ENCODE peak calls at places on chromosome 15, in nine cellular contexts. One of them, this sample, is unnamed.
A peak's percentile ranks its signal among the peaks of the same experiment; 100 is the strongest.

GRCh38 chr15:40310001-40310959 is 2.5 kb upstream of the PLCB2 start:
- DNase-seq in mesothelial cell of epicardium: no peak
- DNase-seq in lung: peak; percentile 57
- DNase-seq in A549: peak; percentile 45
- DNase-seq in glutamatergic neuron: peak; percentile 77
- DNase-seq in breast epithelium: no peak
- DNase-seq in WTC11: peak; percentile 85
- DNase-seq in GM06990: no peak
- DNase-seq in cardiac muscle cell: peak; percentile 82
- DNase-seq in this sample: peak; percentile 72

GRCh38 chr15:90360746-90361145 is 8.7 kb downstream of the ZNF774 start:
- DNase-seq in A549: no peak
- DNase-seq in breast epithelium: no peak
- DNase-seq in glutamatergic neuron: no peak
- DNase-seq in mesothelial cell of epicardium: no peak
- DNase-seq in WTC11: no peak
- DNase-seq in cardiac muscle cell: no peak
- DNase-seq in lung: no peak
- DNase-seq in GM06990: no peak
- DNase-seq in this sample: no peak

GRCh38 chr15:40941528-40942336 is 11.5 kb upstream of the CHAC1 start:
- DNase-seq in cardiac muscle cell: peak; percentile 83
- DNase-seq in GM06990: peak; percentile 86
- DNase-seq in glutamatergic neuron: peak; percentile 80
- DNase-seq in lung: peak; percentile 73
- DNase-seq in mesothelial cell of epicardium: no peak
- DNase-seq in breast epithelium: peak; percentile 66
- DNase-seq in WTC11: peak; percentile 89
- DNase-seq in A549: peak; percentile 63
- DNase-seq in this sample: peak; percentile 86

GRCh38 chr15:55770808-55771207 is 27.9 kb upstream of the PRTG start:
- DNase-seq in mesothelial cell of epicardium: no peak
- DNase-seq in WTC11: no peak
- DNase-seq in A549: no peak
- DNase-seq in GM06990: no peak
- DNase-seq in lung: no peak
- DNase-seq in breast epithelium: no peak
- DNase-seq in glutamatergic neuron: peak; percentile 50
- DNase-seq in cardiac muscle cell: no peak
- DNase-seq in this sample: no peak

GRCh38 chr15:34209421-34210282 is at the start of gene KATNBL1:
- DNase-seq in glutamatergic neuron: peak; percentile 100
- DNase-seq in breast epithelium: peak; percentile 94
- DNase-seq in lung: peak; percentile 98
- DNase-seq in mesothelial cell of epicardium: peak; percentile 96
- DNase-seq in GM06990: peak; percentile 96
- DNase-seq in A549: peak; percentile 86
- DNase-seq in WTC11: peak; percentile 99
- DNase-seq in cardiac muscle cell: peak; percentile 98
- DNase-seq in this sample: peak; percentile 97

GRCh38 chr15:74171965-74172541 is 1.5 kb upstream of the ISLR start:
- DNase-seq in lung: no peak
- DNase-seq in glutamatergic neuron: no peak
- DNase-seq in mesothelial cell of epicardium: no peak
- DNase-seq in GM06990: no peak
- DNase-seq in WTC11: no peak
- DNase-seq in cardiac muscle cell: no peak
- DNase-seq in breast epithelium: no peak
- DNase-seq in A549: no peak
- DNase-seq in this sample: peak; percentile 48

GRCh38 chr15:40943764-40944365 is 9.4 kb upstream of the CHAC1 start:
- DNase-seq in lung: no peak
- DNase-seq in GM06990: no peak
- DNase-seq in breast epithelium: no peak
- DNase-seq in mesothelial cell of epicardium: no peak
- DNase-seq in cardiac muscle cell: no peak
- DNase-seq in A549: no peak
- DNase-seq in glutamatergic neuron: no peak
- DNase-seq in WTC11: no peak
- DNase-seq in this sample: no peak

GRCh38 chr15:73388256-73388781 is 19.6 kb upstream of the HCN4 start:
- DNase-seq in lung: no peak
- DNase-seq in WTC11: peak; percentile 26
- DNase-seq in mesothelial cell of epicardium: no peak
- DNase-seq in GM06990: no peak
- DNase-seq in breast epithelium: no peak
- DNase-seq in A549: peak; percentile 72
- DNase-seq in cardiac muscle cell: peak; percentile 30
- DNase-seq in glutamatergic neuron: no peak
- DNase-seq in this sample: no peak

GRCh38 chr15:101428758-101429157 is 60.7 kb downstream of the PCSK6 start:
- DNase-seq in WTC11: no peak
- DNase-seq in breast epithelium: no peak
- DNase-seq in mesothelial cell of epicardium: no peak
- DNase-seq in A549: no peak
- DNase-seq in lung: no peak
- DNase-seq in cardiac muscle cell: no peak
- DNase-seq in glutamatergic neuron: no peak
- DNase-seq in GM06990: no peak
- DNase-seq in this sample: no peak

GRCh38 chr15:23854535-23855252 is 167.6 kb upstream of the NDN start:
- DNase-seq in lung: no peak
- DNase-seq in glutamatergic neuron: no peak
- DNase-seq in mesothelial cell of epicardium: no peak
- DNase-seq in GM06990: no peak
- DNase-seq in A549: no peak
- DNase-seq in WTC11: no peak
- DNase-seq in breast epithelium: no peak
- DNase-seq in cardiac muscle cell: no peak
- DNase-seq in this sample: no peak

GRCh38 chr15:49145651-49146609 is 9.5 kb downstream of the COPS2 start:
- DNase-seq in cardiac muscle cell: peak; percentile 67
- DNase-seq in mesothelial cell of epicardium: no peak
- DNase-seq in A549: peak; percentile 18
- DNase-seq in WTC11: peak; percentile 16
- DNase-seq in GM06990: no peak
- DNase-seq in glutamatergic neuron: no peak
- DNase-seq in lung: no peak
- DNase-seq in breast epithelium: no peak
- DNase-seq in this sample: no peak

GRCh38 chr15:58918239-58918638 is 15.2 kb downstream of the SLTM start:
- DNase-seq in GM06990: no peak
- DNase-seq in A549: no peak
- DNase-seq in cardiac muscle cell: no peak
- DNase-seq in lung: no peak
- DNase-seq in mesothelial cell of epicardium: no peak
- DNase-seq in WTC11: no peak
- DNase-seq in glutamatergic neuron: no peak
- DNase-seq in breast epithelium: no peak
- DNase-seq in this sample: no peak

GRCh38 chr15:69277316-69277715 is 21.4 kb upstream of the PAQR5 start:
- DNase-seq in WTC11: no peak
- DNase-seq in breast epithelium: no peak
- DNase-seq in glutamatergic neuron: no peak
- DNase-seq in GM06990: no peak
- DNase-seq in A549: no peak
- DNase-seq in cardiac muscle cell: no peak
- DNase-seq in lung: no peak
- DNase-seq in mesothelial cell of epicardium: no peak
- DNase-seq in this sample: no peak

GRCh38 chr15:69275933-69276565 is 22.7 kb upstream of the PAQR5 start:
- DNase-seq in GM06990: no peak
- DNase-seq in WTC11: no peak
- DNase-seq in mesothelial cell of epicardium: no peak
- DNase-seq in lung: no peak
- DNase-seq in A549: no peak
- DNase-seq in cardiac muscle cell: peak; percentile 44
- DNase-seq in breast epithelium: no peak
- DNase-seq in glutamatergic neuron: no peak
- DNase-seq in this sample: no peak

GRCh38 chr15:69275104-69275670 is 23.5 kb upstream of the PAQR5 start:
- DNase-seq in cardiac muscle cell: peak; percentile 73
- DNase-seq in GM06990: no peak
- DNase-seq in WTC11: no peak
- DNase-seq in lung: no peak
- DNase-seq in breast epithelium: no peak
- DNase-seq in glutamatergic neuron: no peak
- DNase-seq in A549: no peak
- DNase-seq in mesothelial cell of epicardium: no peak
- DNase-seq in this sample: no peak

GRCh38 chr15:69271217-69271616 is 27.5 kb upstream of the PAQR5 start:
- DNase-seq in mesothelial cell of epicardium: no peak
- DNase-seq in breast epithelium: no peak
- DNase-seq in cardiac muscle cell: no peak
- DNase-seq in A549: no peak
- DNase-seq in WTC11: no peak
- DNase-seq in GM06990: no peak
- DNase-seq in lung: no peak
- DNase-seq in glutamatergic neuron: no peak
- DNase-seq in this sample: no peak

DNA sequence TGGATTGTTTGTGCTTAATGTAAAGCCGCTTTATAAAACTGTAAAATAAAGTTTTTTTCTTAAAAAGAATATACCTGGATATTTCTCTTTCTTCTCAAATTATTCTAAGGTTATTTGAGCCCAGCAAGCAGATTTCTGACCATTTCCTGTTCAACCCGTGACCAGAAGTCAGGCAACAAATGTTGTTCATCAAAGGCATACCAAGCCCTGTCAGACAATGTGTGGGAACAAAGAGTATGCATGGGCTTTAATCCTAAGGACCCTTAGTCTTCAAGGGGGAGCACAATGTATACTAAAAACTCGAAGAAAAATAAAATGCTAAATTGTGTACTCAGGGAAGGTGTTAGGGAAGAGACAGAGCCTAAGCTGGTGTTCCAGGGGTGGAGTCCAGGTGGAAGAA is 26.6 kb upstream of the PAQR5 start:
- DNase-seq in lung: no peak
- DNase-seq in WTC11: no peak
- DNase-seq in mesothelial cell of epicardium: no peak
- DNase-seq in cardiac muscle cell: no peak
- DNase-seq in A549: no peak
- DNase-seq in GM06990: no peak
- DNase-seq in glutamatergic neuron: no peak
- DNase-seq in breast epithelium: no peak
- DNase-seq in this sample: no peak
- TF ChIP-seq CTCF in lung: no peak
- TF ChIP-seq CTCF in WTC11: no peak
- TF ChIP-seq CTCF in mesothelial cell of epicardium: no peak
- TF ChIP-seq CTCF in cardiac muscle cell: no peak
- TF ChIP-seq CTCF in A549: no peak
- TF ChIP-seq CTCF in GM06990: no peak
- TF ChIP-seq CTCF in glutamatergic neuron: no peak
- TF ChIP-seq CTCF in breast epithelium: no peak
- TF ChIP-seq CTCF in this sample: no peak

GRCh38 chr15:70632079-70632850 is 131.1 kb downstream of the UACA start:
- DNase-seq in lung: no peak
- DNase-seq in A549: no peak
- DNase-seq in WTC11: no peak
- DNase-seq in cardiac muscle cell: no peak
- DNase-seq in glutamatergic neuron: no peak
- DNase-seq in GM06990: no peak
- DNase-seq in mesothelial cell of epicardium: no peak
- DNase-seq in breast epithelium: no peak
- DNase-seq in this sample: no peak

GRCh38 chr15:70632981-70633380 is 130.4 kb downstream of the UACA start:
- DNase-seq in cardiac muscle cell: no peak
- DNase-seq in WTC11: peak; percentile 42
- DNase-seq in breast epithelium: no peak
- DNase-seq in lung: no peak
- DNase-seq in mesothelial cell of epicardium: no peak
- DNase-seq in A549: no peak
- DNase-seq in glutamatergic neuron: no peak
- DNase-seq in GM06990: no peak
- DNase-seq in this sample: no peak

GRCh38 chr15:70635895-70636294 is 127.5 kb downstream of the UACA start:
- DNase-seq in glutamatergic neuron: no peak
- DNase-seq in WTC11: no peak
- DNase-seq in breast epithelium: no peak
- DNase-seq in mesothelial cell of epicardium: no peak
- DNase-seq in GM06990: no peak
- DNase-seq in lung: no peak
- DNase-seq in A549: no peak
- DNase-seq in cardiac muscle cell: no peak
- DNase-seq in this sample: no peak

GRCh38 chr15:70633394-70633793 is 130.0 kb downstream of the UACA start:
- DNase-seq in cardiac muscle cell: peak; percentile 59
- DNase-seq in GM06990: no peak
- DNase-seq in glutamatergic neuron: no peak
- DNase-seq in WTC11: no peak
- DNase-seq in lung: no peak
- DNase-seq in breast epithelium: no peak
- DNase-seq in mesothelial cell of epicardium: no peak
- DNase-seq in A549: no peak
- DNase-seq in this sample: no peak

GRCh38 chr15:70636540-70637165 is 126.7 kb downstream of the UACA start:
- DNase-seq in WTC11: peak; percentile 25
- DNase-seq in mesothelial cell of epicardium: no peak
- DNase-seq in GM06990: no peak
- DNase-seq in breast epithelium: no peak
- DNase-seq in lung: no peak
- DNase-seq in glutamatergic neuron: no peak
- DNase-seq in cardiac muscle cell: peak; percentile 14
- DNase-seq in A549: no peak
- DNase-seq in this sample: no peak
- TF ChIP-seq CTCF in WTC11: no peak
- TF ChIP-seq CTCF in mesothelial cell of epicardium: no peak
- TF ChIP-seq CTCF in GM06990: peak; percentile 15
- TF ChIP-seq CTCF in breast epithelium: no peak
- TF ChIP-seq CTCF in lung: no peak
- TF ChIP-seq CTCF in glutamatergic neuron: no peak
- TF ChIP-seq CTCF in cardiac muscle cell: peak; percentile 52
- TF ChIP-seq CTCF in A549: peak; percentile 50
- TF ChIP-seq CTCF in this sample: no peak

GRCh38 chr15:84871428-84871985 is 13.0 kb upstream of the SLC28A1 start:
- DNase-seq in mesothelial cell of epicardium: no peak
- DNase-seq in glutamatergic neuron: no peak
- DNase-seq in WTC11: no peak
- DNase-seq in cardiac muscle cell: no peak
- DNase-seq in GM06990: no peak
- DNase-seq in breast epithelium: no peak
- DNase-seq in A549: no peak
- DNase-seq in lung: no peak
- DNase-seq in this sample: no peak
- TF ChIP-seq CTCF in mesothelial cell of epicardium: no peak
- TF ChIP-seq CTCF in glutamatergic neuron: no peak
- TF ChIP-seq CTCF in WTC11: no peak
- TF ChIP-seq CTCF in cardiac muscle cell: no peak
- TF ChIP-seq CTCF in GM06990: no peak
- TF ChIP-seq CTCF in breast epithelium: no peak
- TF ChIP-seq CTCF in A549: no peak
- TF ChIP-seq CTCF in lung: no peak
- TF ChIP-seq CTCF in this sample: no peak

DNA sequence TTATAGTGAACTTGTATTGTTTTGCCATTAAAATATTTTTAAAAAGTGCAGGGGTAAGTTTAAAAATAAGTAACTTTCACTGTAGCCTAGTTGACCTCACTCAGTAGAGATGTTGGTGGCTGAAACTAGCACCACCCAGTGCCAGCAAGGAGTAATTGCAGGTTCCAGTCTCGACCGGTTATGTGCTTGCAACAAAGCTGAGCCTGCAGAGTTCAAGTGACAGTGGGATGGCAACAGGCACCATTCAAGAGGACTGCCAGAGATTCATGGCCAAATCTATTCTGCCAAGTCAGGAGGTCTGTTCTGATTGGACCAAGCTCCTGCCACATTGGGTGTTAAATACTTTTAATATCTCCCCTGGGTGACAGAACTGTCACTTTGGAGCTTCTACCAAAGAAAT is 2.7 kb downstream of the ADAMTS7 start:
- DNase-seq in lung: no peak
- DNase-seq in cardiac muscle cell: peak; percentile 34
- DNase-seq in glutamatergic neuron: peak; percentile 42
- DNase-seq in GM06990: no peak
- DNase-seq in A549: peak; percentile 71
- DNase-seq in breast epithelium: no peak
- DNase-seq in mesothelial cell of epicardium: no peak
- DNase-seq in WTC11: peak; percentile 54
- DNase-seq in this sample: no peak
- TF ChIP-seq CTCF in lung: no peak
- TF ChIP-seq CTCF in cardiac muscle cell: peak; percentile 48
- TF ChIP-seq CTCF in glutamatergic neuron: peak; percentile 68
- TF ChIP-seq CTCF in GM06990: peak; percentile 65
- TF ChIP-seq CTCF in A549: peak; percentile 47
- TF ChIP-seq CTCF in breast epithelium: no peak
- TF ChIP-seq CTCF in mesothelial cell of epicardium: peak; percentile 33
- TF ChIP-seq CTCF in WTC11: peak; percentile 62
- TF ChIP-seq CTCF in this sample: no peak

This sample was measured in sigmoid colon.